ENCODE peak calls at places on chromosomes 4 and X, in nine cellular contexts. Q is AG08396, Z is glomerular endothelial cell, Y is NCI-H1092 treated with DMSO at 0.1 percent for 48 hours, V is body of pancreas, M is NCI-H1694 treated with DMSO at 0.1 percent for 48 hours, I is NB4, A is RPMI8226, S is WTC11. G is an unnamed sample.

GRCh38 chrX:24025741-24026402 is 1.1 kb downstream of the KLHL15 start:
- DNase-seq in A (peak), M (peak), Y (peak), Z (no peak), S (peak), I (peak), V (peak), Q (no peak), G (no peak)

GRCh38 chrX:137945470-137945869 is 379.5 kb downstream of the ZIC3 start:
- DNase-seq in V (no peak), Y (peak), Z (no peak), Q (no peak), M (no peak), A (no peak), S (no peak), I (no peak), G (no peak)

GRCh38 chr4:2071912-2072867 is 13.1 kb downstream of the NAT8L start:
- DNase-seq in M (no peak), A (peak), Z (no peak), Q (no peak), I (no peak), Y (peak), V (peak), S (peak), G (no peak)

GRCh38 chr4:184824081-184824775 is 1.5 kb downstream of the ACSL1 start:
- DNase-seq in Z (no peak), S (no peak), I (peak), M (no peak), Q (no peak), A (no peak), Y (no peak), V (no peak), G (no peak)

GRCh38 chr4:55363618-55364420 is 17.8 kb downstream of the SRD5A3 start:
- DNase-seq in Z (no peak), A (no peak), Y (no peak), I (no peak), V (no peak), Q (no peak), S (no peak), M (no peak), G (no peak)

GRCh38 chrX:8755116-8755515 is 23.2 kb upstream of the ANOS1 start:
- DNase-seq in Z (no peak), I (peak), Q (no peak), A (no peak), Y (peak), M (no peak), S (peak), V (no peak), G (peak)

GRCh38 chr4:141078871-141079270 is 54.4 kb downstream of the RNF150 start:
- DNase-seq in M (no peak), Z (no peak), S (no peak), V (no peak), A (no peak), Q (no peak), Y (no peak), I (no peak), G (no peak)

GRCh38 chr4:141705048-141705746 is 68.8 kb downstream of the IL15 start:
- DNase-seq in M (no peak), A (no peak), I (no peak), V (no peak), S (no peak), Q (no peak), Z (no peak), Y (no peak), G (no peak)

GRCh38 chr4:127141857-127142256 is 490.9 kb upstream of the INTU start:
- DNase-seq in Z (no peak), M (no peak), Q (peak), Y (no peak), I (no peak), V (no peak), S (no peak), A (no peak), G (no peak)

GRCh38 chr4:15765306-15765705 is 12.8 kb upstream of the CD38 start:
- DNase-seq in I (no peak), A (no peak), M (no peak), Y (no peak), S (no peak), Q (no peak), V (no peak), Z (no peak), G (no peak)

GRCh38 chrX:45849261-45849660 is 648.6 kb upstream of the DIPK2B start:
- DNase-seq in Z (no peak), Q (peak), Y (peak), M (no peak), V (peak), I (peak), A (peak), S (no peak), G (peak)

GRCh38 chr4:87152310-87153061 is 67.9 kb downstream of the KLHL8 start:
- DNase-seq in Y (no peak), Q (no peak), A (no peak), I (no peak), M (no peak), S (peak), Z (no peak), V (peak), G (no peak)

GRCh38 chrX:21375795-21376069 is 1.5 kb downstream of the CNKSR2 start:
- DNase-seq in I (no peak), S (no peak), M (peak), Q (no peak), Y (no peak), V (no peak), Z (no peak), A (no peak), G (no peak)